ENCODE peak calls at places on chromosomes 4 and X, in four cellular contexts. C, Y, J and Q are unnamed samples.
A peak's percentile ranks its signal among the peaks of the same experiment; 100 is the strongest.

GRCh38 chr4:60868232-60868960 is 331.7 kb upstream of the ADGRL3 start:
- DNase-seq in Y (no peak), J (no peak), C (no peak), Q (no peak)

GRCh38 chrX:72340572-72340971 is 34.9 kb upstream of the CITED1 start:
- DNase-seq in C (no peak), J (no peak), Y (peak; percentile 23), Q (no peak)

GRCh38 chr4:172011196-172011595 is 198.0 kb downstream of the GALNTL6 start:
- DNase-seq in C (no peak), Y (no peak), J (no peak), Q (no peak)

GRCh38 chr4:87089368-87089767 is 131.1 kb downstream of the KLHL8 start:
- DNase-seq in C (no peak), Y (no peak), J (no peak), Q (no peak)

GRCh38 chr4:174061026-174061425 is 222.4 kb downstream of the FBXO8 start:
- DNase-seq in C (no peak), Y (no peak), J (no peak), Q (no peak)

GRCh38 chr4:38606587-38606905 is 57.5 kb upstream of the KLF3 start:
- DNase-seq in Y (no peak), J (no peak), C (no peak), Q (no peak)

GRCh38 chr4:743463-744211 is 38.0 kb downstream of the PCGF3 start:
- DNase-seq in C (no peak), J (no peak), Y (no peak), Q (no peak)

GRCh38 chrX:11461181-11462001 is 168.2 kb downstream of the AMELX start:
- DNase-seq in C (no peak), Y (no peak), J (no peak), Q (no peak)

GRCh38 chr4:38659346-38659745 is 4.7 kb upstream of the KLF3 start:
- DNase-seq in J (no peak), C (no peak), Y (no peak), Q (no peak)

GRCh38 chr4:149999485-150000074 is 78.7 kb upstream of the DCLK2 start:
- DNase-seq in C (peak; percentile 15), J (peak; percentile 21), Y (no peak), Q (peak; percentile 36)

GRCh38 chrX:2498781-2499302 is 1.9 kb downstream of the DHRSX start:
- DNase-seq in C (no peak), J (no peak), Y (no peak), Q (peak; percentile 37)

GRCh38 chrX:17590892-17591740 is 146.2 kb upstream of the SCML1 start:
- DNase-seq in Y (no peak), J (peak; percentile 11), C (peak; percentile 15), Q (peak; percentile 51)

GRCh38 chr4:75005727-75006126 is 72.8 kb downstream of the PARM1 start:
- DNase-seq in C (no peak), J (no peak), Y (no peak), Q (no peak)

GRCh38 chr4:155033604-155034003 is 174.8 kb upstream of the NPY2R start:
- DNase-seq in C (no peak), Y (no peak), J (no peak), Q (no peak)

GRCh38 chr4:53100801-53101581 is 238.9 kb downstream of the RASL11B start:
- DNase-seq in C (no peak), Y (no peak), J (no peak), Q (no peak)

GRCh38 chrX:108134724-108135123 is 43.1 kb downstream of the ATG4A start:
- DNase-seq in J (no peak), C (no peak), Y (no peak), Q (no peak)

GRCh38 chr4:156523492-156523891 is 448.1 kb downstream of the PDGFC start:
- DNase-seq in C (no peak), Y (no peak), J (no peak), Q (no peak)

GRCh38 chr4:186627226-186627865 is 72.0 kb upstream of the MTNR1A start:
- DNase-seq in J (no peak), C (no peak), Y (no peak), Q (no peak)

GRCh38 chr4:158353541-158354304 is 143.4 kb downstream of the TMEM144 start:
- DNase-seq in J (no peak), C (no peak), Y (no peak), Q (no peak)

GRCh38 chr4:48602763-48603162 is 112.7 kb downstream of the ZAR1 start:
- DNase-seq in C (no peak), J (no peak), Y (no peak), Q (no peak)

GRCh38 chrX:15507005-15507404 is 6.4 kb downstream of the BMX start:
- DNase-seq in Y (no peak), J (no peak), C (no peak), Q (no peak)

GRCh38 chr4:184312126-184312525 is 94.5 kb upstream of the ENPP6 start:
- DNase-seq in Y (no peak), C (no peak), J (no peak), Q (no peak)

GRCh38 chr4:60981534-60981933 is 218.6 kb upstream of the ADGRL3 start:
- DNase-seq in Y (no peak), C (no peak), J (no peak), Q (no peak)

GRCh38 chr4:54006755-54007154 is 57.6 kb downstream of the CHIC2 start:
- DNase-seq in C (no peak), J (no peak), Y (no peak), Q (no peak)

GRCh38 chrX:71256051-71256450 is 2.1 kb upstream of the ZMYM3 start:
- DNase-seq in J (no peak), C (no peak), Y (no peak), Q (no peak)

GRCh38 chr4:86961605-86962295 is 26.9 kb downstream of the AFF1 start:
- DNase-seq in Y (peak; percentile 61), J (no peak), C (no peak), Q (no peak)